ENCODE peak calls at places on chromosomes 13 and 19, in nine cellular contexts. N is tibial artery, V is astrocyte of the spinal cord, P is cardiac muscle cell, S is fibroblast of villous mesenchyme, B is PC-9, A is lower leg skin, G is left lung, D is neural progenitor cell. X is an unnamed sample.

GRCh38 chr19:3981736-3982681 is 3.3 kb downstream of the EEF2 start:
- DNase-seq in D (no peak), P (no peak), G (no peak), N (no peak), S (no peak), A (peak), B (no peak), V (no peak), X (peak)

GRCh38 chr19:3668331-3669133 is 31.7 kb downstream of the PIP5K1C start:
- DNase-seq in S (peak), V (no peak), P (no peak), B (no peak), N (no peak), D (no peak), A (no peak), G (no peak), X (peak)

GRCh38 chr13:80010846-80011245 is 330.1 kb downstream of the SPRY2 start:
- DNase-seq in D (no peak), N (no peak), B (no peak), V (no peak), S (no peak), G (no peak), A (no peak), P (no peak), X (no peak)

GRCh38 chr19:4730740-4731171 is 7.1 kb upstream of the DPP9 start:
- DNase-seq in B (no peak), P (no peak), N (no peak), V (no peak), S (no peak), A (no peak), D (no peak), G (no peak), X (no peak)

GRCh38 chr13:54845351-54845965 is 1816.8 kb downstream of the OLFM4 start:
- DNase-seq in S (no peak), D (peak), V (no peak), G (no peak), A (no peak), N (no peak), P (peak), B (no peak), X (no peak)

GRCh38 chr13:113373811-113374485 is 10.0 kb upstream of the GRTP1 start:
- DNase-seq in A (no peak), B (no peak), P (no peak), G (no peak), V (no peak), S (no peak), D (no peak), N (peak), X (no peak)

GRCh38 chr13:98447130-98447529 is 129.8 kb downstream of the STK24 start:
- DNase-seq in P (no peak), N (no peak), G (no peak), B (no peak), A (no peak), V (no peak), D (no peak), S (no peak), X (no peak)

GRCh38 chr13:39297664-39298171 is 259.5 kb downstream of the NHLRC3 start:
- DNase-seq in N (no peak), G (no peak), A (no peak), S (no peak), V (peak), B (no peak), P (no peak), D (no peak), X (peak)

GRCh38 chr13:108495686-108496363 is 133.6 kb upstream of the MYO16 start:
- DNase-seq in S (no peak), N (no peak), B (no peak), D (peak), A (no peak), P (peak), G (peak), V (peak), X (peak)

DNA sequence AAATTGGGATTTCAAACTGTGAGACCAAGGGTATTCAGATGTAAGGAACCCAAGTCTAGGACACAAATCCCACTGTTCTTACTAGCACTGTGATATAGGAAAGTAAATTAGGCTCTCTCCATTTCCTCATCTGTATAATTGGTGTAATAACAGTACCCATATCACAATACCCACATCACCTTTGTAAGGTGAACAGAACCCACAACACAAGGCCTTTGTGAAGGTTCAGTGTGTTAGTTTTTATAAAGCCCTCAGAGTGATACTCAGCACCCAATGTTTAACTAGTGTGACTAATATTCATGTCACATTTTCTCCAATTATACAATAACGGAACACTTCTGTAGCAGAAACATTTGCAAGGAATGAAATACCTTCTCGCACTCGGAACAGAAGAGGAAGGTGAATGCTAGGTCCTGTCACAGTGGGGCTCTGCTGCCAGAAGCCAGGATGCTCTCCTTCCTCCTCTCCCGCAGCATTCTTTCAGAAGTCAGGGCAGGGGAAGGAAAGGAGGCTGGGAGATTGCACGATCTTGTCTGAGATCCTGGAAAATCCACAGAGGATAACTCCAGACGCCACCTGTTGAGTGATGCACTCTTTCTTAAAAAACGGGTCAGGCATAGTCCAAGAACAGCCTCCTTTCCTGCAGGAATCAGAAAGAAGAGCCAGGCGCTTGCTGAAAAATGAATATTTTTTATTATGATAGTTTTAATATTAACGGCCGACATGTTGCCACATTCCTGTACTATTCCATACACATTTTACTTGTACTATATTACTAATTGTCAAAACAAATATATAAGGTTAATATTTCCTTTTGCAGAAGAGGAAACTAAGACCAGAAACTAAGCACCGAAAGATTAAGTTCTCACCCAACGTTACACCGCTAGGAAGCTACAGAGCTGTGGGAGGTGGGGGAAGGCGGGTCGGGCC is 762 bp downstream of the ZNF45 start:
- DNase-seq in S (peak), V (no peak), B (no peak), N (no peak), D (peak), P (peak), G (no peak), A (no peak), X (peak)
- TF ChIP-seq CTCF in S (peak), V (no peak), B (no peak), N (no peak), D (no peak), P (peak), G (no peak), A (no peak), X (peak)

GRCh38 chr19:49690073-49690655 is 752 bp upstream of the CPT1C start:
- DNase-seq in B (no peak), N (no peak), P (no peak), A (no peak), G (no peak), D (peak), S (no peak), V (no peak), X (no peak)

GRCh38 chr19:49690656-49691242 is at the start of gene CPT1C:
- DNase-seq in N (peak), D (peak), B (no peak), P (peak), S (peak), A (peak), V (peak), G (no peak), X (peak)

GRCh38 chr19:49687566-49688316 is 1.7 kb upstream of the ADM5 start:
- DNase-seq in A (no peak), N (no peak), G (no peak), V (no peak), D (no peak), P (no peak), B (no peak), S (no peak), X (no peak)

GRCh38 chr19:49688531-49689132 is 762 bp upstream of the ADM5 start:
- DNase-seq in N (no peak), G (no peak), B (no peak), P (no peak), V (no peak), A (no peak), D (no peak), S (no peak), X (no peak)

GRCh38 chr19:49689133-49690072 is at the start of gene ADM5:
- DNase-seq in V (no peak), A (no peak), S (peak), N (no peak), G (no peak), D (peak), P (peak), B (no peak), X (no peak)
- H3K4me3 ChIP-seq in V (peak), A (peak), S (peak), N (peak), G (peak), D (peak), P (peak), B (no peak), X (peak)

DNA sequence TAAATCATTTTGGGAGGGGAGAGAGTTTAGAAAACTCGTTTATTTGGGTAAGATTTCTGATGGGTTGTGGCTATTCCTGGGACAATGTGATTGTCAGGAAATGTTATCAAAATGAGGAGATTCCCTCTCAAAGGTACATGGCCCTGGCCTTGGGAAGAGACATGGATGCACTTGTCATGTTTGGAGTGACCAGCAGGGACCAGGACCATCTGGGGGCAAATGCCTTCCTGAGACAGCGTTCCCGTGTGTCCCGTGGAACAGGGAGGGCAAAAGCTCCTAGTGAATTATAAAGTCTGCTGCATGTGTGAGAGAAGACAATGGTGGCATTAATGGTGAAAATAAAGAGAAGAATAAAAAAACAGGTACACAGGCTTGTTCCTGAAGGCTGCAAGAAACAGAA is 317.3 kb downstream of the ZNF536 start:
- DNase-seq in V (no peak), D (no peak), A (no peak), P (no peak), B (no peak), N (no peak), G (no peak), S (no peak), X (no peak)
- TF ChIP-seq CTCF in V (no peak), D (peak), A (no peak), P (no peak), B (no peak), N (no peak), G (no peak), S (no peak), X (no peak)

GRCh38 chr13:64675256-64675892 is 2554.8 kb downstream of the PCDH9 start:
- DNase-seq in V (peak), A (no peak), G (no peak), D (no peak), S (no peak), P (no peak), B (peak), N (no peak), X (peak)
- H3K4me3 ChIP-seq in V (no peak), A (no peak), G (no peak), D (no peak), S (no peak), P (no peak), B (no peak), N (no peak), X (no peak)

DNA sequence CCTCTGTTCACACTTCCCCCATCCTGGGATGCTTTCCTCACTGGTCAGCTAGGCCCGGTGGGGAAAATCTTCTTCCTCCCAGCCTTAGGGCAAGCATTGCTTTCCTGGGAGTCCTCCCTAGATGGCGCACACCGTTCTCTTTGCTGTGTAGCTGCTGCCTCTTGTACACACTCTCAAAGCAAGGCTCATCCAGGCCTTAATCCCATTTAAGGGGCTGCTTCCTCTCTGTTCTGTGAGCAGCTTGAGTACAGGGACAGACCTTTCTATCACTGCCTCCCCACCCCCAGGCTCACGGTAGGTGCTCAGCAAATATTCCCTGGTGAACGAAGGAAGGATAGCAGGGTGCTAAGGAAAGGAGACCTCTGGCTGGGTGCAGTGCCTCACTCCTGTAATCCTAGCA is 11.0 kb downstream of the SLC7A10 start:
- DNase-seq in S (peak), G (peak), A (no peak), P (peak), B (no peak), D (peak), N (no peak), V (peak), X (peak)
- TF ChIP-seq CTCF in S (peak), G (no peak), A (no peak), P (peak), B (no peak), D (peak), N (no peak), V (peak), X (peak)

GRCh38 chr19:15679089-15679488 is 6.2 kb downstream of the CYP4F12 start:
- DNase-seq in S (no peak), V (no peak), D (no peak), B (no peak), G (no peak), A (no peak), N (no peak), P (no peak), X (no peak)

GRCh38 chr19:15680478-15680877 is 7.6 kb downstream of the CYP4F12 start:
- DNase-seq in D (no peak), A (no peak), S (no peak), P (no peak), G (no peak), V (no peak), N (no peak), B (no peak), X (no peak)

GRCh38 chr19:15680923-15681322 is 8.0 kb downstream of the CYP4F12 start:
- DNase-seq in D (no peak), P (no peak), G (no peak), B (no peak), S (no peak), A (no peak), V (no peak), N (no peak), X (no peak)

GRCh38 chr19:15683411-15683810 is 10.5 kb downstream of the CYP4F12 start:
- DNase-seq in S (no peak), N (no peak), A (no peak), G (no peak), B (no peak), V (no peak), P (no peak), D (no peak), X (no peak)

GRCh38 chr19:15684828-15685227 is 11.9 kb downstream of the CYP4F12 start:
- DNase-seq in A (no peak), B (no peak), D (no peak), S (no peak), P (no peak), G (no peak), N (no peak), V (no peak), X (no peak)
- H3K4me3 ChIP-seq in A (no peak), B (no peak), D (no peak), S (no peak), P (no peak), G (no peak), N (no peak), V (no peak), X (no peak)

DNA sequence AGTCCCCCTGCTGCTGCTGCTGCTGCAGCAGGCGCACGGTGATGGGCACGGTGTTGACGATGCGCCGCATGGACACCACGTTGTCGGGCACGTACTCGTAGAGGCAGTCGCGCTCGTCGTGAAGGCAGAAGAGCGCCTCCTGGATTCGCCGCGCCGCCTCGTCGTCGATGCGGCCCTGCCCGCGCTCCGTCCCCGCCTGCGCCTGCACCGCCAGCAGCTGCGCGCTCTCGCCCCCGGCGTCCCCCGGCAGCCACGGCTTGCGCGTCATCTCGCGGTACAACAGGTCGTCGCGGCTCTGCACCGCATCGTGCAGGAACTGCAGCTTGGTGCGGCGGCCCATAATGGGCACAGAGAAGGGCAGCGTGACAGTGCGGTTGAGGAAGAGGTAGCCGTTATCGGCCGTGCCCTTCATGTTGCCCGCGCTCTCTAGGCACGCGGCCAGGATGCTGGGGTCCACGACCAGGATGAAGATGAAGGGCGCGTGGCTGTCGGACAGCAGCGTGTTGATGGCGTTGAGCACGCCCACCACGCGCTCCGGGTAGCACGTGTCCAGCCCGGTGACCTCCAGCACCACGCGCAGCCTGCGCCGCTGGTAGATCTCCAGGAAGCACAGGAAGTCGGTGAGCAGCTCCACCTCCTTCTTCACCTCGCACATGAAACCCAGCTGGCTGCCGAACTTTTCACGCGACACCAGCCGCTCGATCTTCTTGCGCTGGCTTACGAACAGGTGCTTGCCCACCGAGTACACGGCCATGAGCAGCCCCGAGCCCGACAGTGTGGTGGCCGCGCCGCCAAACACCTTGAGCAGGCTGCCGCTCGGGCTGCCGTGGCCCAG is 8.1 kb downstream of the NKPD1 start:
- DNase-seq in V (peak), N (no peak), D (peak), G (no peak), P (no peak), B (no peak), A (no peak), S (peak), X (peak)
- TF ChIP-seq CTCF in V (peak), N (no peak), D (peak), G (no peak), P (no peak), B (no peak), A (no peak), S (no peak), X (peak)

DNA sequence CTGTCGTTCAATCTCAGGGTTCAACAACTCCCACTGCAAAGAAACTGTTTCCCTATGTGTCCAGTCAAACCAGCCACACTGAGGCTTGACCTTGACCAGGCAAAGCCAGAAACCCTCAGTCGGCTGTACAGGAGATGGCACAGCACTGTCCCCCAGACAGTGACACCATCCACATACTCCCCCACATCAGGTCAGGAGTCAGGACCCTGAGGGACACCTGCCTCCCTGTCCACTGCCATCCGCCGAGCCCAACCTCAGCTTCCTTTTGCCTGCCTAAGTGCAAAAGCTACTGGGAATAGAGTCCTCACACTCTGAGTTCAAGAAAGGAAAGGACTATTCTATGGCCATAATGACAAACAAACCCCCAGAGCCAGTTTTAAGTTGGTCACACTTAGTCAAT is 66.8 kb downstream of the ATP7B start:
- DNase-seq in G (no peak), N (no peak), B (no peak), V (no peak), S (no peak), A (no peak), P (no peak), D (no peak), X (no peak)
- H3K4me3 ChIP-seq in G (no peak), N (no peak), B (no peak), V (no peak), S (no peak), A (no peak), P (no peak), D (no peak), X (no peak)

DNA sequence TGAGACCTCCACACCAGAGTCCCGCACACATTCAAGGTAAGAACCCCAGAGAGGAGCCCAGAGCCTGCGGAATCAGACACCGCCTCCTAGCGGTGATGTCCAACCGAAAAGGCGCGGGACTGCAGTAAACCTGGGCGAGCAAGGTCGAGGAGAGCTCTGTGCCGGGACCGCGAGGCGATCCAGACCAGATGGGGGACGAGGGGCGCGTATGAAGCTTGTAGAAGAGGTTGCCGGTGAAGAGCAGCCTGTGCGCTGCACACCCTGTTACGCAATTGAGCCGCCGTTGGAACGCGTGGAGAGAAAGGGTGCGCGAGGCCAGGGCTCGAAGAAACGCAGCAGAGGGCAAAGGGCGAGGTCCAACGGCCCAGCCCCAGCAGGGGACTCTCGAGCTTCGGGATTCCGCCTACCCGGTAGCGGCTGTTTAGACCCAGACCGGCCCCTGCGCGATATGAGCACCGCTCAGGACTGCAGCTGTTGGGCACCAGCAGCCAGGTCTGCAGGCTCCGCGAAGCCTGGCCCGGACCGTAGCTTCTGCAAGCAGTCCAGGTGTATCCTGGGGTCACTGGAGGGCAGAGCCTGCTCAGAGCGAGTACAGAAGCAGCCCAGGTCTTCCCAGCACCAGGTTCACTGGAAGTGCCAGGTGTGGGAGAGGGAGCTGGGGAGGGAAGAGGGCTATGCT is 65.9 kb upstream of the ZNF599 start:
- DNase-seq in B (no peak), S (no peak), G (peak), A (no peak), D (peak), V (no peak), N (no peak), P (peak), X (peak)
- TF ChIP-seq CTCF in B (no peak), S (peak), G (peak), A (no peak), D (peak), V (peak), N (no peak), P (peak), X (peak)

X was measured in choroid plexus epithelial cell.